ENCODE peak calls at places on chromosomes 4 and X, in seven cellular contexts. A, H, B, V, M, E and J are unnamed samples.

GRCh38 chr4:75781328-75781727 is 57.0 kb downstream of the USO1 start:
- DNase-seq in V (no peak), B (no peak), E (no peak), H (no peak), A (no peak), M (no peak), J (no peak)

GRCh38 chrX:24928114-24928513 is 87.7 kb downstream of the ARX start:
- DNase-seq in H (no peak), B (no peak), E (no peak), V (no peak), M (no peak), A (no peak), J (no peak)

GRCh38 chr4:97507587-97508245 is 635.6 kb downstream of the STPG2 start:
- DNase-seq in M (no peak), A (no peak), V (no peak), B (no peak), E (no peak), H (no peak), J (no peak)

GRCh38 chrX:154401918-154402621 is 3.9 kb downstream of the RPL10 start:
- DNase-seq in B (no peak), V (no peak), H (no peak), M (no peak), E (no peak), A (no peak), J (no peak)

GRCh38 chr4:8035371-8035780 is 95.7 kb upstream of the AFAP1 start:
- DNase-seq in M (no peak), B (no peak), A (no peak), E (no peak), V (no peak), H (no peak), J (peak; percentile 76)

GRCh38 chr4:84944952-84945351 is 21.5 kb downstream of the WDFY3 start:
- DNase-seq in H (no peak), B (no peak), V (no peak), M (no peak), E (no peak), A (peak; percentile 48), J (peak; percentile 11)

GRCh38 chrX:40096395-40097091 is 1.2 kb downstream of the BCOR start:
- DNase-seq in V (peak; percentile 55), M (no peak), E (peak; percentile 62), A (no peak), H (peak; percentile 89), B (no peak), J (peak; percentile 57)

GRCh38 chrX:33204889-33205288 is 6.5 kb downstream of the DMD start:
- DNase-seq in B (no peak), E (no peak), H (no peak), V (no peak), M (no peak), A (no peak), J (no peak)

GRCh38 chrX:108734426-108734825 is 1.9 kb downstream of the IRS4 start:
- DNase-seq in V (no peak), E (no peak), H (peak; percentile 61), A (no peak), M (no peak), B (no peak), J (no peak)

DNA sequence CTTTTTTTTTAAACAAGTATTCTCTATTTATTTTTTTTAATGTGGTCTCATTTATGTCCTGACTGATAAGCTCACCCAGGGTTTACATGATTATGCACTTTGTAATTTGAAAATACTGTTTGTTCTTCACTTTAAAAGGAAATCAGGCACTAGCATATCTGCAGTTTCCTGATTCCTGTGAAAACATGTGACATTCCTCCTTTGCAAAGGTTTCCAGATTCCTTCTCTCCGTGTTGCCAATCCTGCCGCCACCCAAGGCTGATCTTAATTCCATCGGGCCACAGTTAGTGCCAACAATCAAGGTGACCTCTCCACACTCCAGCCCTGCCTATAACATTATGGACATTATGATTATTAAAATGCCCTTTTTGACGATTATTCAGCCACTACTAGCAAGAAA is 225.4 kb downstream of the PCDH7 start:
- DNase-seq in V (peak; percentile 13), M (no peak), A (no peak), B (no peak), E (no peak), H (no peak), J (peak; percentile 18)
- H3K4me1 ChIP-seq in V (no peaks in the 10 kb centered on the region), M (no peaks in the 10 kb centered on the region), A (no peaks in the 10 kb centered on the region), B (no peaks in the 10 kb centered on the region), E (no peaks in the 10 kb centered on the region), H (no peaks in the 10 kb centered on the region), J (no peaks in the 10 kb centered on the region)

GRCh38 chrX:129723511-129723910 is 15.3 kb upstream of the XPNPEP2 start:
- DNase-seq in E (no peak), H (no peak), M (no peak), A (no peak), B (no peak), V (no peak), J (no peak)

GRCh38 chrX:129726307-129727111 is 12.3 kb upstream of the XPNPEP2 start:
- DNase-seq in B (peak; percentile 61), A (peak; percentile 21), H (no peak), M (peak; percentile 47), E (peak; percentile 48), V (peak; percentile 61), J (peak; percentile 75)

GRCh38 chrX:129728061-129728460 is 10.7 kb upstream of the XPNPEP2 start:
- DNase-seq in M (no peak), V (no peak), E (no peak), B (no peak), A (no peak), H (no peak), J (no peak)

GRCh38 chrX:129721870-129722269 is 16.9 kb upstream of the XPNPEP2 start:
- DNase-seq in H (no peak), V (no peak), B (no peak), M (no peak), E (no peak), A (no peak), J (no peak)

DNA sequence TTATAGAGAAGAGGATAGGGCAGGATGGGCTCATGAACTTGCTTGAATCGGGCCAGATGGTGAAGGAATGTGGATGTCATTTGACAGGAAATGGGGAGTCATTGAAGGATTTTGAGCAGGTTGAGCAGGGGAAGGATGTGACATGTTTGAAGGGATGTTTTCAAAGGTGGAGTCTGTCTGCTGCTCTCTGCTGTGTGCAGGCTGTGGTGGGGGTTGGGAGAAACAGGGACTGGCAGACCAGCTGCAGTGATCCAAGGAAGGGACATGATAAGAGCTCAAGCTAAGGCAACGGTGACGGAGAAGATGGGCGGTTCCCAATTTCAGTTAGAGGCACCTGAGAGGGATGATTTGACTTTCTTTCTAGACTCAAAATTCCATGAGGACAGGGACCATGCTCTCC is 14.0 kb upstream of the XPNPEP2 start:
- DNase-seq in H (no peak), V (no peak), E (no peak), B (no peak), A (no peak), M (no peak), J (no peak)
- H3K27me3 ChIP-seq in H (no peaks in the 10 kb centered on the region), V (no peaks in the 10 kb centered on the region), E (no peaks in the 10 kb centered on the region), B (no peaks in the 10 kb centered on the region), A (no peaks in the 10 kb centered on the region), M (no peaks in the 10 kb centered on the region), J (no peaks in the 10 kb centered on the region)

DNA sequence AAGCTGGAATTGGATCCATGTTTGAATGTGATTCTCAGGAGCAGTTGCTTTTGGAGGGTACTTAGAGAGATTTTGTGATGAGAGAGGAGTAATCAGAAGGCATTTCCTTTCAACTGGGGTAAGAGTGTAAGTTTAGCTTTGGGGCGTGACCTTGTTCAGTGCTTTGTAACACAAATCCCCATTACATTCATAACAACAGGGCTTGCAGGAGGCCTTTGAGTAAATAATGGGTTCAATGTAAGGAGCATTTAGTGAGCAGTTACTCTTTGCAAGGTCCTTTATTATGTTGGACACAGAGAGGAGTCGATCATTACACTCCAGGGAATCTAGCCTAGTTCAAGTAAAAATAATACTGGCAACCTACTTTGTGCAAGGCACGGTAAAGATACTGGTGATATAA is 74.0 kb upstream of the AFF2 start:
- DNase-seq in A (no peak), V (no peak), E (no peak), H (no peak), M (no peak), B (no peak), J (no peak)
- H3K4me1 ChIP-seq in A (no peaks in the 10 kb centered on the region), V (no peaks in the 10 kb centered on the region), E (no peaks in the 10 kb centered on the region), H (no peaks in the 10 kb centered on the region), M (no peaks in the 10 kb centered on the region), B (no peaks in the 10 kb centered on the region), J (no peaks in the 10 kb centered on the region)

GRCh38 chrX:10628906-10629305 is 8.5 kb upstream of the MID1 start:
- DNase-seq in E (no peak), H (no peak), A (no peak), V (no peak), B (no peak), M (no peak), J (no peak)

GRCh38 chrX:10630320-10630719 is 9.9 kb upstream of the MID1 start:
- DNase-seq in H (no peak), E (no peak), V (no peak), M (no peak), B (no peak), A (no peak), J (no peak)

GRCh38 chrX:10633722-10634121 is 13.3 kb upstream of the MID1 start:
- DNase-seq in V (no peak), H (no peak), B (peak; percentile 38), E (no peak), A (no peak), M (no peak), J (peak; percentile 78)

GRCh38 chrX:10629905-10630304 is 9.5 kb upstream of the MID1 start:
- DNase-seq in V (no peak), E (no peak), A (no peak), H (no peak), M (no peak), B (no peak), J (no peak)

DNA sequence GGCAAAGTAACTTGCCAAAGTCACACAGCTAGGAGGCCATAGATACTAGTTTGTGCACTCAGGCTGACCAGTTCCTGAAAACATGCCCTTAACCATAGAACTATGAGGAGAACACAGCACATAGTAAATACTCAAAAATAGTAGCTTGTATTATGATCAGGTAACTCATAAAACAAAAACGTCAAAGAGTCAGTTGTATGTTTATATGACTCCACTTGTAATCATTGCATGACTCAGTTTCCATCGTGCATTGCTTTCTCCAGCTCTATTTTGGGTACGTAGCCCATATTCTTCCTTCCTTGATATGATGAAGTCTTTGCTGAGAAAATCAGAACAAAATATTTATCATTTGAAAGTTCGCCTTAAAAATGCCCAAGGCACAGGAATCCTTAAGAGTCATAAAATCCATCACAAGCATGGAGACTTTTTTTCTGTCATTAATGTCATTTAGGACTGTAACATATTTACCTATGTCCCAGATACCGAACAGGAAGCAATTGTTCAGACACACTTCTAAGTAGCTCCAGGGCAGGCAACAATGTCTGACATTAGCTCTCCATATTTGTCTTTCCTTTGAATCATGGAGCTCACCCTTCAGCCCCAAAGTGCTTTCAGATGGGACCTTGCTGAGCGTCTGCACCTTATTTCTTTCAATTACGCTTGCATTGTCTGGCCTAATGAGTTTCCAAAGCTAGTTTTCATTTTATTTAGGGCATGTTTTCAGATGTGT is 11.2 kb upstream of the MID1 start:
- DNase-seq in A (no peak), M (no peak), B (no peak), V (no peak), H (no peak), E (no peak), J (no peak)
- H3K27me3 ChIP-seq in A (no peaks in the 10 kb centered on the region), M (no peaks in the 10 kb centered on the region), B (no peaks in the 10 kb centered on the region), V (no peaks in the 10 kb centered on the region), H (no peaks in the 10 kb centered on the region), E (no peaks in the 10 kb centered on the region), J (no peaks in the 10 kb centered on the region)

GRCh38 chrX:69139516-69139915 is 25.7 kb downstream of the PJA1 start:
- DNase-seq in B (no peak), V (no peak), E (no peak), M (no peak), A (no peak), H (peak; percentile 60), J (no peak)
- H3K4me1 ChIP-seq in B (peaks cover 3% of the 10 kb centered on the region), V (no peaks in the 10 kb centered on the region), E (no peaks in the 10 kb centered on the region), M (peaks cover 40% of the 10 kb centered on the region), A (no peaks in the 10 kb centered on the region), H (no peaks in the 10 kb centered on the region), J (no peaks in the 10 kb centered on the region)

GRCh38 chrX:69906447-69906846 is 143.3 kb downstream of the AWAT2 start:
- DNase-seq in M (no peak), H (no peak), A (no peak), V (no peak), E (no peak), B (no peak), J (no peak)
- H3K27me3 ChIP-seq in M (no peaks in the 10 kb centered on the region), H (no peaks in the 10 kb centered on the region), A (no peaks in the 10 kb centered on the region), V (no peaks in the 10 kb centered on the region), E (no peaks in the 10 kb centered on the region), B (no peaks in the 10 kb centered on the region), J (no peaks in the 10 kb centered on the region)